ENCODE peak calls at places on chromosomes 7 and 10, in eight cellular contexts. M is stimulated activated CD8-positive, alpha-beta memory T cell treated with anti-CD3 and anti-CD28 coated beads, Interleukin-4, amount 100 ng/mL, for 24 hours; P is lung; E is HFFc6; B is mammary epithelial cell; O is fibroblast of pulmonary artery; G is left ventricle myocardium inferior; S is cardiac muscle cell. Q is an unnamed sample.

GRCh38 chr10:127012769-127013152 is 107.5 kb downstream of the DOCK1 start:
- DNase-seq in M (no peak), P (peak), E (no peak), B (peak), O (no peak), G (peak), S (peak), Q (peak)

GRCh38 chr10:23116696-23117095 is 21.3 kb downstream of the MSRB2 start:
- DNase-seq in M (no peak), P (no peak), E (no peak), B (no peak), O (no peak), G (no peak), S (no peak), Q (no peak)

GRCh38 chr10:121942749-121943148 is 14.9 kb upstream of the ATE1 start:
- DNase-seq in M (no peak), P (no peak), E (peak), B (peak), O (peak), G (no peak), S (peak), Q (peak)

GRCh38 chr10:97355571-97355975 is 21.0 kb upstream of the FRAT2 start:
- DNase-seq in M (no peak), P (no peak), E (no peak), B (no peak), O (peak), G (no peak), S (peak), Q (no peak)

GRCh38 chr10:70699659-70700174 is 27.4 kb downstream of the ADAMTS14 start:
- DNase-seq in M (no peak), P (no peak), E (no peak), B (no peak), O (no peak), G (no peak), S (no peak), Q (peak)

GRCh38 chr7:23055582-23056178 is 41.8 kb upstream of the HYCC1 start:
- DNase-seq in M (peak), P (peak), E (peak), B (peak), O (peak), G (no peak), S (peak), Q (peak)

GRCh38 chr10:130452096-130452495 is 315.9 kb downstream of the GLRX3 start:
- DNase-seq in M (no peak), P (no peak), E (no peak), B (no peak), O (no peak), G (no peak), S (no peak), Q (no peak)

GRCh38 chr10:106360870-106361269 is 803.6 kb downstream of the SORCS1 start:
- DNase-seq in M (no peak), P (no peak), E (peak), B (peak), O (peak), G (no peak), S (peak), Q (peak)

GRCh38 chr7:19772858-19773337 is 519 bp downstream of the TMEM196 start:
- DNase-seq in M (no peak), P (no peak), E (no peak), B (peak), O (peak), G (no peak), S (peak), Q (peak)

GRCh38 chr7:149626972-149627371 is 129.4 kb upstream of the ZNF746 start:
- DNase-seq in M (no peak), P (no peak), E (no peak), B (no peak), O (no peak), G (no peak), S (no peak), Q (no peak)

GRCh38 chr7:68722044-68722443 is 876.2 kb upstream of the AUTS2 start:
- DNase-seq in M (no peak), P (no peak), E (no peak), B (no peak), O (no peak), G (no peak), S (no peak), Q (no peak)

GRCh38 chr10:124742418-124743187 is 1.6 kb downstream of the FAM53B start:
- DNase-seq in M (no peak), P (peak), E (no peak), B (peak), O (no peak), G (no peak), S (peak), Q (peak)

GRCh38 chr7:129719980-129720732 is 108.6 kb downstream of the NRF1 start:
- DNase-seq in M (no peak), P (no peak), E (no peak), B (no peak), O (peak), G (no peak), S (peak), Q (no peak)

GRCh38 chr7:44103941-44104879 is at the start of gene AEBP1:
- DNase-seq in M (no peak), P (no peak), E (peak), B (no peak), O (peak), G (no peak), S (peak), Q (peak)

GRCh38 chr7:88184848-88185304 is 35.0 kb downstream of the SRI start:
- DNase-seq in M (no peak), P (no peak), E (peak), B (peak), O (peak), G (no peak), S (peak), Q (peak)

GRCh38 chr7:21747806-21748205 is 197.9 kb downstream of the CDCA7L start:
- DNase-seq in M (no peak), P (no peak), E (no peak), B (no peak), O (no peak), G (no peak), S (no peak), Q (no peak)

GRCh38 chr10:34206602-34207268 is 608.4 kb downstream of the PARD3 start:
- DNase-seq in M (no peak), P (no peak), E (no peak), B (no peak), O (no peak), G (no peak), S (no peak), Q (no peak)